ENCODE peak calls at places on chromosome X, in four cellular contexts. C is HepG2, O is GM12878, V is K562. K is an unnamed sample.

GRCh38 chrX:149374751-149375150 is 130.4 kb downstream of the IDS start:
- DNase-seq in V (no peak), O (no peak), C (no peak), K (no peak)

GRCh38 chrX:150763303-150763797 is 70.2 kb downstream of the MTMR1 start:
- DNase-seq in V (no peak), C (no peak), O (no peak), K (no peak)

GRCh38 chrX:85590638-85591037 is 211.2 kb upstream of the POF1B start:
- DNase-seq in V (no peak), O (no peak), C (no peak), K (no peak)

GRCh38 chrX:22081475-22082092 is 49.5 kb downstream of the PHEX start:
- DNase-seq in V (peak), O (no peak), C (peak), K (peak)

GRCh38 chrX:115665122-115665521 is 104.1 kb downstream of the PLS3 start:
- DNase-seq in O (no peak), C (no peak), V (no peak), K (no peak)

GRCh38 chrX:129755779-129756650 is 17.2 kb downstream of the XPNPEP2 start:
- DNase-seq in C (no peak), O (no peak), V (peak), K (no peak)

GRCh38 chrX:141732031-141732430 is 33.5 kb upstream of the SPANXD start:
- DNase-seq in C (no peak), V (no peak), O (no peak), K (no peak)

GRCh38 chrX:117138070-117138469 is 675.3 kb upstream of the CT83 start:
- DNase-seq in V (no peak), O (no peak), C (peak), K (no peak)

DNA sequence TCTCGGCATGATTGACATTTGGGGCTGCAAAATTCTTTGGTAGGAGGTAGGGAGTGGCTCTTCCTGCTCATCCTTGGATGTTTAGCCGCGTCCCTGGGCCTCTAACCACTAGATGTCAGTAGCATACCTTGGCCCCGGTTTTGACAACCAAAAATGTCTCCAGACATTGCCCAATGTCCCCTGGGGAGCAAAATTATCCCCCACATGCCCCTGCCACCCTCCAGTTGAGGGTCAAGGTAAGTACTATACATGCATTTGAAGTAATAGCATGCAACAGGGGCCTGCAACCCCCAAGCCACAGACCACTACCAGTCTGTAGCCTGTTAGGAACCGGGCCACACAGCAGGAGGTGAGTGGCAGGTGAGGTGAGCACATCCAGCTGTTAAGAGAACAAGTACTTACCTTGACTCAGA is 17.6 kb upstream of the KIAA1210 start:
- DNase-seq in V (peak), C (no peak), O (no peak), K (peak)
- TF ChIP-seq SP1 in V (no peak), C (no peak), O (no peak), K (no peak)

GRCh38 chrX:41164469-41164868 is 79.2 kb downstream of the USP9X start:
- DNase-seq in V (no peak), O (no peak), C (no peak), K (no peak)

DNA sequence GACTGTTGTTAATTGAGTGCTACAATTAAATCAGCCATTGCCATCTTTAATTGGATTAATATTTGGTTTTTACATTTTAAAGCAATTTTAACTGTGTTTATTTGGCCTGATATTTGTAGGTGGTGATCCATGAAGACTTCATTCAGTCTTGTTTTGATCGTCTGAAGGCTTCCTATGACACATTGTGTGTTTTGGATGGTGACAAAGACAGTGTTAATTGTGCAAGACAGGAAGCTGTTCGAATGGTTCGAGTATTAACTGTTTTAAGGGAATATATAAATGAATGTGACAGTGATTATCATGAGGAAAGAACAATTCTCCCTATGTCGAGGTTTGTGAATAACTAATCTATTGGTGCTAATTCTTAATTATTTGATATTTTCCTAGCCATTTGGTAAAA is 82.6 kb downstream of the USP9X start:
- DNase-seq in C (no peak), V (no peak), O (no peak), K (no peak)
- TF ChIP-seq BHLHE40 in C (no peak), V (no peak), O (no peak), K (no peak)

GRCh38 chrX:110213183-110213582 is 104.7 kb downstream of the AMMECR1 start:
- DNase-seq in C (no peak), O (no peak), V (no peak), K (no peak)

GRCh38 chrX:110214684-110215083 is 103.2 kb downstream of the AMMECR1 start:
- DNase-seq in O (no peak), C (no peak), V (no peak), K (no peak)

GRCh38 chrX:110212299-110212698 is 105.6 kb downstream of the AMMECR1 start:
- DNase-seq in O (no peak), C (no peak), V (no peak), K (peak)

GRCh38 chrX:110216027-110216426 is 101.9 kb downstream of the AMMECR1 start:
- DNase-seq in V (no peak), C (no peak), O (no peak), K (no peak)

DNA sequence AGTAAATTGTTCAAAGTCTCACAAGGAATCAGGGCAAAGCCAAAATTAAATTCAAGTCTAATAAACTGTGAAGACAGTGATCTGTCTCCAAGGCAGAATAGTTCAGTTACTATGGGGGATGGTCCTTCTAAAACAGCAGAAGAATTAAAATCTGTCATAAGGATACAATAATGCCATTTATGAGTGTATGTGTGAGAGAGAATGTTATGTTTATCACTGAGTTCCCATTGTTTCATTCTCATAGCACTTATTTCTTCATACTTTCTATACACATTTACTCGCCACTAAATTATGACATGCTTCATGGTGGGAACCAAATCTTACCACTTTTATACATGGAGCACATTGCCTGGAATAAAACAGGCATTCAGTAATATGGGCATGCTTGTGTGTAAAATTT is 102.5 kb downstream of the AMMECR1 start:
- DNase-seq in C (no peak), V (no peak), O (no peak), K (no peak)
- TF ChIP-seq TARDBP in C (no peak), V (no peak), O (no peak), K (no peak)

DNA sequence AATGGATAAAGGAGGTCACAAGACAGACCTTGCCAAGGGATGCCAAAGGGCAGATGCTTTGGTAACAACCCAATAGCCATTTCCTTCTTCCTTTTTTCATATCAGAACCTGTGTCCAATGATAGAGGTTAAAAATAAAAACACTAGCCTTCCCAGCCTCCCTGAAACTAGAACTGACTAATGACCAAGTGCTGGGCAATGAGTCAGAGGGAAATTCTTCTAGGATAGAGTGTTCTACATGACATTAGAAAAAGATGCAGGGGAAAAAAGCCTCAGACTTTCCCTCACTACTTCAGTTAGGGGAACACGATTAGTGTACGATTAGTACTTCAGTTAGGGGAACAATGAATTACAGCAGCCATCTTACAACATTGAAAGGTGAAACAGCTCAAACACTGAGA is 29.3 kb upstream of the FAM47C start:
- DNase-seq in O (no peak), C (no peak), V (no peak), K (no peak)
- TF ChIP-seq SP1 in O (no peak), C (no peak), V (no peak), K (no peak)

GRCh38 chrX:18577400-18577799 is 94.5 kb downstream of the RS1 start:
- DNase-seq in C (no peak), V (no peak), O (no peak), K (no peak)

GRCh38 chrX:18575744-18576143 is 96.2 kb downstream of the RS1 start:
- DNase-seq in O (no peak), C (no peak), V (no peak), K (no peak)

GRCh38 chrX:18579495-18579894 is 92.4 kb downstream of the RS1 start:
- DNase-seq in V (no peak), O (no peak), C (no peak), K (no peak)

GRCh38 chrX:18573556-18573955 is 98.4 kb downstream of the RS1 start:
- DNase-seq in O (no peak), V (no peak), C (no peak), K (no peak)

DNA sequence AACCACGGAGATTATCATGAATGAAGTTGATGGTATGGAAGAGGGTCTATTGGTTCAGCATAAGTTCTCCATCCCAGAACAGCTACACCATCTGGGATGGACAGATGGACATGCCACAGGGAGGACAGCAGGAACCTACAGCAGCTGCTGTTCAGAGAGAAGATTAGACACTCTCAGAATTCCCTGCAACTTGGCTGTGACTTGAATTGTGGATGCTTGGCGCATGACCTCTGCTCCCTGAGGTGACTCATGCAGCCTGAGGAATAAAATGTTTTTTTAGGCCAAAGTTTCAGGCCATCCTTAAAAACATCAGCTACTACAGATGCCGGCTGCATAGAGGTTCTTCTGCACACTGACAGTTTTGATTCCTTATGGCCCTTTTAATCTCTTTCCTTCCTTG is 97.3 kb downstream of the RS1 start:
- DNase-seq in O (no peak), V (no peak), C (no peak), K (no peak)
- TF ChIP-seq BHLHE40 in O (no peak), V (no peak), C (no peak), K (no peak)

DNA sequence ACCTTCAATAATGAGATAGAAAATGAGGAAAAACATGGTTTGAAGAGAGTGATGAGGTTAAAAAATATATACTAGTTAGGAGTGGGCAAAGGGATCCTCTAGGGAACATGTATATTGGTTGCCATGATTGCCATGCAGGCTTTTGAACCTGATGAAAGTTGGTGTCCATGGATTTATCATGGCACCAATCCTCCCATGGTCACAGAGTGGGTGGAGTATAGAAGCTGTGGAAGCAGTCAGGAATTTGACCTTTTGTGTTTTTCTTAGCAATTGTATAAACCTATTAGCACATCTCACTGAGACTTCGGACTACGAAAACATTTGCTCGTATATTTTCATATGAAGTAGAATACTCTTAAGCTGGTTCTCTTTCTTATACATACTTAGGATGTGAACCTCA is 30.9 kb upstream of the SYTL5 start:
- DNase-seq in V (no peak), C (peak), O (no peak), K (no peak)
- TF ChIP-seq TARDBP in V (no peak), C (no peak), O (no peak), K (no peak)

GRCh38 chrX:3549442-3549875 is 164.0 kb downstream of the PRKX start:
- DNase-seq in C (no peak), O (no peak), V (no peak), K (peak)

GRCh38 chrX:3548743-3549441 is 164.6 kb downstream of the PRKX start:
- DNase-seq in V (no peak), O (no peak), C (peak), K (peak)

GRCh38 chrX:3541336-3541735 is 172.1 kb downstream of the PRKX start:
- DNase-seq in V (no peak), O (no peak), C (no peak), K (no peak)

GRCh38 chrX:3550160-3550765 is 163.2 kb downstream of the PRKX start:
- DNase-seq in O (no peak), C (no peak), V (peak), K (peak)

GRCh38 chrX:3545901-3546300 is 167.5 kb downstream of the PRKX start:
- DNase-seq in C (no peak), O (no peak), V (no peak), K (no peak)
- TF ChIP-seq SP1 in C (no peak), O (no peak), V (no peak), K (no peak)

DNA sequence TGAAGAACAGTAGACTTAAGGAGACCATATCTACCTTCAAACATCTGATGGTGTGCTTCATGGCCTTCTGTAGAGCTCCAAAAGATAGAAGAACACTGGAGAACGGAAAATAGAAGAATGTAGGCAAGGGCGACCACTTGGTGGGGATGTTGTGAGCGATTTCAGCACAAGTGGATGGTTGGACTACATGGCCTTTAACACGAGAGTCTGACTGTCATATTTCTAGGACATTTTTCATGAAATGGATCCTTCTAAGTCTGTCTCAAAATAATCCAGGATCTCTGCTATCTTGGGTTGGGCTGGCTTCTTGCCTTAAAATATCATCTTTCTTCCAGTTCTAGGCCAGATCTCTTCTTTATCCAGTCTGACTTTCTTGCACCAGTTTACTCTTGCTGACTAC is 1.3 kb upstream of the MID1IP1 start:
- DNase-seq in C (peak), O (no peak), V (peak), K (no peak)
- TF ChIP-seq BHLHE40 in C (no peak), O (no peak), V (no peak), K (no peak)

GRCh38 chrX:153448556-153449280 is 2.9 kb upstream of the TREX2 start:
- DNase-seq in O (no peak), V (no peak), C (no peak), K (no peak)
- TF ChIP-seq TARDBP in O (no peak), V (no peak), C (no peak), K (no peak)

K was measured in HEK293T.